ENCODE peak calls at places on chromosomes 12 and 14, in five cellular contexts. H is NCI-H1417 treated with DMSO at 0.1 percent for 48 hours; P is aorta; S is activated T-cell treated with anti-CD3 and anti-CD28 coated beads, Interleukin-2, amount 50 U/mL, for 72 hours; D is ascending aorta. C is an unnamed sample.

GRCh38 chr12:5027436-5027835 is 16.2 kb upstream of the KCNA5 start:
- DNase-seq in H (no peak), P (no peak), S (no peak), D (no peak), C (no peak)

GRCh38 chr12:131491887-131492490 is 218.9 kb upstream of the SFSWAP start:
- DNase-seq in H (no peak), P (no peak), S (no peak), D (no peak), C (no peak)

GRCh38 chr12:87779016-87779415 is 250.2 kb downstream of the C12orf50 start:
- DNase-seq in H (no peak), P (no peak), S (no peak), D (no peak), C (no peak)

GRCh38 chr14:68506021-68506644 is 286.7 kb downstream of the ZFP36L1 start:
- DNase-seq in H (no peak), P (no peak), S (no peak), D (no peak), C (no peak)

GRCh38 chr14:90509403-90509802 is 112.6 kb downstream of the CALM1 start:
- DNase-seq in H (no peak), P (no peak), S (no peak), D (no peak), C (no peak)

GRCh38 chr12:130481392-130481879 is 143.7 kb downstream of the PIWIL1 start:
- DNase-seq in H (no peak), P (no peak), S (no peak), D (no peak), C (no peak)

GRCh38 chr12:27511031-27511722 is 12.8 kb upstream of the PPFIBP1 start:
- DNase-seq in H (no peak), P (no peak), S (no peak), D (no peak), C (no peak)

GRCh38 chr12:121799175-121799841 is 4.5 kb upstream of the SETD1B start:
- DNase-seq in H (peak; percentile 57), P (no peak), S (peak; percentile 63), D (peak; percentile 56), C (peak; percentile 30)

GRCh38 chr14:33799705-33800269 is 151.1 kb downstream of the EGLN3 start:
- DNase-seq in H (no peak), P (no peak), S (no peak), D (no peak), C (no peak)

GRCh38 chr14:86602263-86602662 is 1072.3 kb downstream of the FLRT2 start:
- DNase-seq in H (no peak), P (no peak), S (no peak), D (no peak), C (no peak)

GRCh38 chr12:64400041-64400440 is 4.2 kb upstream of the XPOT start:
- DNase-seq in H (no peak), P (no peak), S (no peak), D (no peak), C (no peak)

GRCh38 chr14:67650694-67651093 is 23.7 kb downstream of the VTI1B start:
- DNase-seq in H (no peak), P (no peak), S (no peak), D (no peak), C (no peak)

GRCh38 chr14:75229923-75230792 is 48.5 kb upstream of the FOS start:
- DNase-seq in H (no peak), P (no peak), S (peak; percentile 42), D (no peak), C (no peak)

GRCh38 chr12:127230843-127231260 is 1036.1 kb upstream of the TMEM132C start:
- DNase-seq in H (no peak), P (no peak), S (no peak), D (no peak), C (no peak)

GRCh38 chr14:43172899-43173548 is 1334.1 kb downstream of the FSCB start:
- DNase-seq in H (no peak), P (no peak), S (no peak), D (no peak), C (no peak)

GRCh38 chr14:99881011-99881410 is 87.8 kb downstream of the EML1 start:
- DNase-seq in H (no peak), P (no peak), S (no peak), D (no peak), C (no peak)

GRCh38 chr14:96037891-96038557 is 1.1 kb upstream of the C14orf132 start:
- DNase-seq in H (no peak), P (peak; percentile 88), S (no peak), D (peak; percentile 30), C (peak; percentile 40)

GRCh38 chr12:64385468-64385867 is 5.1 kb downstream of the C12orf56 start:
- DNase-seq in H (no peak), P (no peak), S (peak; percentile 38), D (no peak), C (no peak)

GRCh38 chr14:32560213-32560857 is 231.2 kb downstream of the AKAP6 start:
- DNase-seq in H (peak; percentile 12), P (no peak), S (peak; percentile 24), D (no peak), C (peak; percentile 11)

GRCh38 chr12:39103552-39104165 is 198.3 kb upstream of the CPNE8 start:
- DNase-seq in H (no peak), P (no peak), S (peak; percentile 4), D (no peak), C (no peak)

GRCh38 chr12:1911598-1912575 is 6.6 kb downstream of the CACNA2D4 start:
- DNase-seq in H (peak; percentile 28), P (peak; percentile 65), S (no peak), D (no peak), C (no peak)

GRCh38 chr14:95320076-95320895 is 578 bp upstream of the CLMN start:
- DNase-seq in H (no peak), P (no peak), S (no peak), D (no peak), C (no peak)

GRCh38 chr14:67576216-67576615 is 23.9 kb downstream of the PIGH start:
- DNase-seq in H (no peak), P (no peak), S (no peak), D (no peak), C (no peak)

GRCh38 chr12:14138495-14138894 is 157.1 kb upstream of the GRIN2B start:
- DNase-seq in H (no peak), P (no peak), S (no peak), D (no peak), C (no peak)